ENCODE peak calls at places on chromosomes 16 and 17, in five cellular contexts. I is neural progenitor cell; D is cardiac muscle cell; P is coronary artery; S is CD8-positive, alpha-beta T cell. X is an unnamed sample.

GRCh38 chr17:73384926-73385325 is 73.1 kb upstream of the CDC42EP4 start:
- DNase-seq in P (no peak), S (no peak), D (no peak), I (no peak), X (no peak)

GRCh38 chr17:40099627-40100418 is 566 bp downstream of the NR1D1 start:
- DNase-seq in I (no peak), D (no peak), P (no peak), S (no peak), X (no peak)

GRCh38 chr17:38914741-38915638 is 10.4 kb upstream of the LASP1NB start:
- DNase-seq in S (no peak), P (peak; percentile 57), D (no peak), I (no peak), X (no peak)

GRCh38 chr17:31249742-31250141 is 47.3 kb downstream of the OMG start:
- DNase-seq in D (no peak), S (no peak), P (no peak), I (no peak), X (no peak)

GRCh38 chr17:70523407-70523806 is 354.1 kb downstream of the KCNJ2 start:
- DNase-seq in P (no peak), D (no peak), S (no peak), I (no peak), X (no peak)

GRCh38 chr17:10144456-10144855 is 54.0 kb downstream of the GAS7 start:
- DNase-seq in S (no peak), P (no peak), I (no peak), D (peak; percentile 51), X (no peak)

GRCh38 chr17:69175812-69176517 is 34.3 kb upstream of the ABCA6 start:
- DNase-seq in D (peak; percentile 90), I (no peak), S (no peak), P (no peak), X (no peak)

GRCh38 chr16:19396555-19397011 is 21.1 kb upstream of the TMC5 start:
- DNase-seq in D (no peak), P (no peak), S (no peak), I (no peak), X (no peak)

GRCh38 chr17:5816491-5816890 is 232.2 kb upstream of the NLRP1 start:
- DNase-seq in I (no peak), S (no peak), D (no peak), P (no peak), X (no peak)

GRCh38 chr17:58669853-58670252 is 22.0 kb downstream of the TEX14 start:
- DNase-seq in P (no peak), D (peak; percentile 37), S (no peak), I (no peak), X (no peak)

GRCh38 chr17:58667934-58668597 is 23.8 kb downstream of the TEX14 start:
- DNase-seq in P (no peak), I (no peak), D (no peak), S (no peak), X (no peak)

GRCh38 chr17:58665946-58666857 is 25.6 kb downstream of the TEX14 start:
- DNase-seq in P (no peak), S (no peak), D (no peak), I (no peak), X (no peak)

GRCh38 chr17:58668598-58668935 is 23.3 kb downstream of the TEX14 start:
- DNase-seq in I (no peak), D (no peak), P (no peak), S (no peak), X (no peak)

DNA sequence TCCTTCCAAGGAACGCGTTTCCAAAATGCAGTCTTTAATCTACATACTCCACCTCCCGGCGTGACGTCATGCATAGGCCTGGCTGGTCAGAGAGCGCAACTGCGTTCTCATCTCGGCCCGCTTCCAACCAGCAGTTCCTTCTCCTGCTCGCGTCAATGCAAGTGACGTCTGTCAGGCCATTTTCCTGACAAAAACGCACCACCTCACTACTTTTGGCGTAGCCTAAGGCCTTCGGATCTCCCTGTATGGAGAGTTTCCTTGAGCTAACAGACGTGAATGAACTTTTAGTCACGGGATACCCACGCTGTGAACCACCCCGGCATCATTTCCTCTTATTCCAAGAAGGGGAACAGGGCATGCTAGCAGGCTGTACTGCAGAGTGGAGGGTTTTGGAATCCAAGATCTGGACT is 25.0 kb downstream of the TEX14 start:
- DNase-seq in S (peak; percentile 35), I (no peak), P (peak; percentile 76), D (peak; percentile 94), X (no peak)
- H3K4me3 ChIP-seq in S (no peak overlapping the region), I (no peak overlapping the region), P (peak overlapping the region; percentile 30), D (no peak overlapping the region), X (no peak overlapping the region)

GRCh38 chr16:1541293-1542165 is 8.1 kb downstream of the TMEM204 start:
- DNase-seq in I (no peak), S (no peak), D (no peak), P (no peak), X (no peak)

GRCh38 chr16:1545044-1545736 is 11.7 kb downstream of the TMEM204 start:
- DNase-seq in I (no peak), S (no peak), P (no peak), D (no peak), X (peak; percentile 21)

GRCh38 chr16:1542166-1542500 is 8.7 kb downstream of the TMEM204 start:
- DNase-seq in S (no peak), P (no peak), I (no peak), D (no peak), X (no peak)

GRCh38 chr16:1542533-1542932 is 9.1 kb downstream of the TMEM204 start:
- DNase-seq in P (no peak), S (no peak), D (no peak), I (no peak), X (no peak)

GRCh38 chr16:1543085-1543896 is 9.8 kb downstream of the TMEM204 start:
- DNase-seq in I (peak; percentile 17), D (peak; percentile 87), P (no peak), S (peak; percentile 42), X (peak; percentile 30)
- TF ChIP-seq CTCF in I (no peak), D (peak; percentile 22), P (no peak), S (no peak), X (no peak)

GRCh38 chr17:81238815-81239713 is at the start of the genes NDUFAF8 and TEPSIN:
- DNase-seq in S (peak; percentile 92), D (peak; percentile 100), I (peak; percentile 99), P (peak; percentile 99), X (peak; percentile 99)

GRCh38 chr17:81237591-81238489 is 1.0 kb downstream of the TEPSIN start:
- DNase-seq in I (no peak), D (no peak), S (no peak), P (no peak), X (no peak)

GRCh38 chr17:81239714-81240555 is 817 bp downstream of the NDUFAF8 start:
- DNase-seq in D (no peak), I (peak; percentile 57), S (peak; percentile 22), P (no peak), X (peak; percentile 81)

GRCh38 chr17:81236784-81237183 is 2.1 kb downstream of the TEPSIN start:
- DNase-seq in I (no peak), D (no peak), S (no peak), P (no peak), X (no peak)

DNA sequence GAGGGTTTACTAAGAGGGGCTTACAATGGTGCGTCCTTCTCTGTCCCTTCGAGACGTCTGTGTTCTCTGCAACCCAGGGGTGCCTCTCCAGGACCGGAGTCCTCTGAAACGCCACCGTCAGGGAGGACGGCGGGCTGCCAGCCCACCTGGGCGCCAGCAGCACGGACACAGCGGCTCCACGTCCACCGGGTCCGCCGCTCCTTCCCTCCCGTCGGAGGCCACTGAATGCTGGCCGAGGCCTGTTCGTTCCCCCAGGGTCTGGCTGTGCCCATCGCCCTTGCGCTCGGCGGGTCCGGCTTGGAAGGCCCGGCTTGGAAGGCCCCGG is 403 bp downstream of the TEPSIN start:
- DNase-seq in P (no peak), D (no peak), I (no peak), S (no peak), X (no peak)
- H3K4me3 ChIP-seq in P (peak overlapping the region; percentile 100), D (peak overlapping the region; percentile 85), I (peak overlapping the region; percentile 81), S (peak overlapping the region; percentile 84), X (peak overlapping the region; percentile 76)

GRCh38 chr16:55439101-55439690 is 39.8 kb upstream of the MMP2 start:
- DNase-seq in I (no peak), S (no peak), D (no peak), P (no peak), X (no peak)
- TF ChIP-seq CTCF in I (no peak), S (no peak), D (no peak), P (no peak), X (no peak)